ENCODE peak calls at places on chromosomes 16 and 17, in eight cellular contexts. One of them, this sample, is unnamed. For H3K9me3, the result is how much of the 10 kb centered on the place peaks cover.

GRCh38 chr17:27818311-27819170 is 18.2 kb upstream of the NOS2 start:
- DNase-seq in transverse colon: peak
- DNase-seq in CD8-positive, alpha-beta T cell: no peak
- DNase-seq in effector memory CD4-positive, alpha-beta T cell: no peak
- DNase-seq in HCT116: no peak
- DNase-seq in esophagus squamous epithelium: no peak
- DNase-seq in aorta: no peak
- DNase-seq in IMR-90: no peak
- DNase-seq in this sample: no peak

GRCh38 chr17:62704381-62704971 is 77.0 kb downstream of the MRC2 start:
- DNase-seq in transverse colon: peak
- DNase-seq in CD8-positive, alpha-beta T cell: no peak
- DNase-seq in effector memory CD4-positive, alpha-beta T cell: no peak
- DNase-seq in HCT116: no peak
- DNase-seq in esophagus squamous epithelium: no peak
- DNase-seq in aorta: no peak
- DNase-seq in IMR-90: peak
- DNase-seq in this sample: no peak

GRCh38 chr17:39225974-39226683 is 384 bp upstream of the STAC2 start:
- DNase-seq in transverse colon: peak
- DNase-seq in CD8-positive, alpha-beta T cell: peak
- DNase-seq in effector memory CD4-positive, alpha-beta T cell: peak
- DNase-seq in HCT116: no peak
- DNase-seq in esophagus squamous epithelium: no peak
- DNase-seq in aorta: peak
- DNase-seq in IMR-90: peak
- DNase-seq in this sample: no peak

GRCh38 chr16:62738631-62739030 is 702.4 kb upstream of the CDH8 start:
- DNase-seq in transverse colon: no peak
- DNase-seq in CD8-positive, alpha-beta T cell: no peak
- DNase-seq in effector memory CD4-positive, alpha-beta T cell: no peak
- DNase-seq in HCT116: no peak
- DNase-seq in esophagus squamous epithelium: no peak
- DNase-seq in aorta: no peak
- DNase-seq in IMR-90: no peak
- DNase-seq in this sample: no peak

GRCh38 chr17:47850692-47851573 is at the start of gene SP6:
- DNase-seq in transverse colon: peak
- DNase-seq in CD8-positive, alpha-beta T cell: peak
- DNase-seq in effector memory CD4-positive, alpha-beta T cell: peak
- DNase-seq in HCT116: peak
- DNase-seq in esophagus squamous epithelium: no peak
- DNase-seq in aorta: peak
- DNase-seq in IMR-90: peak
- DNase-seq in this sample: peak

GRCh38 chr16:19008245-19008644 is 24.5 kb downstream of the TMC7 start:
- DNase-seq in transverse colon: no peak
- DNase-seq in CD8-positive, alpha-beta T cell: no peak
- DNase-seq in effector memory CD4-positive, alpha-beta T cell: no peak
- DNase-seq in HCT116: no peak
- DNase-seq in esophagus squamous epithelium: no peak
- DNase-seq in aorta: no peak
- DNase-seq in IMR-90: peak
- DNase-seq in this sample: no peak

GRCh38 chr16:64910351-64910750 is 211.5 kb downstream of the CDH11 start:
- DNase-seq in transverse colon: no peak
- DNase-seq in CD8-positive, alpha-beta T cell: no peak
- DNase-seq in effector memory CD4-positive, alpha-beta T cell: no peak
- DNase-seq in HCT116: no peak
- DNase-seq in esophagus squamous epithelium: no peak
- DNase-seq in aorta: peak
- DNase-seq in IMR-90: peak
- DNase-seq in this sample: no peak

GRCh38 chr17:6084226-6085161 is 14.3 kb downstream of the WSCD1 start:
- DNase-seq in transverse colon: no peak
- DNase-seq in CD8-positive, alpha-beta T cell: no peak
- DNase-seq in effector memory CD4-positive, alpha-beta T cell: no peak
- DNase-seq in HCT116: no peak
- DNase-seq in esophagus squamous epithelium: no peak
- DNase-seq in aorta: no peak
- DNase-seq in IMR-90: no peak
- DNase-seq in this sample: no peak

GRCh38 chr17:6756425-6757012 is 673 bp downstream of the XAF1 start:
- DNase-seq in transverse colon: no peak
- DNase-seq in CD8-positive, alpha-beta T cell: no peak
- DNase-seq in effector memory CD4-positive, alpha-beta T cell: no peak
- DNase-seq in HCT116: no peak
- DNase-seq in esophagus squamous epithelium: no peak
- DNase-seq in aorta: no peak
- DNase-seq in IMR-90: no peak
- DNase-seq in this sample: no peak

GRCh38 chr16:65845466-65846209 is 520.9 kb upstream of the CDH5 start:
- DNase-seq in transverse colon: no peak
- DNase-seq in CD8-positive, alpha-beta T cell: no peak
- DNase-seq in effector memory CD4-positive, alpha-beta T cell: no peak
- DNase-seq in HCT116: no peak
- DNase-seq in esophagus squamous epithelium: no peak
- DNase-seq in aorta: no peak
- DNase-seq in IMR-90: peak
- DNase-seq in this sample: no peak

GRCh38 chr16:25219070-25219737 is 2.5 kb downstream of the AQP8 start:
- DNase-seq in transverse colon: no peak
- DNase-seq in CD8-positive, alpha-beta T cell: no peak
- DNase-seq in effector memory CD4-positive, alpha-beta T cell: no peak
- DNase-seq in HCT116: no peak
- DNase-seq in esophagus squamous epithelium: no peak
- DNase-seq in aorta: no peak
- DNase-seq in IMR-90: no peak
- DNase-seq in this sample: no peak

GRCh38 chr16:878071-878784 is 77.7 kb upstream of the GNG13 start:
- DNase-seq in transverse colon: peak
- DNase-seq in CD8-positive, alpha-beta T cell: no peak
- DNase-seq in effector memory CD4-positive, alpha-beta T cell: no peak
- DNase-seq in HCT116: peak
- DNase-seq in esophagus squamous epithelium: no peak
- DNase-seq in aorta: peak
- DNase-seq in IMR-90: peak
- DNase-seq in this sample: peak

GRCh38 chr17:9051561-9051960 is 30.3 kb downstream of the NTN1 start:
- DNase-seq in transverse colon: no peak
- DNase-seq in CD8-positive, alpha-beta T cell: no peak
- DNase-seq in effector memory CD4-positive, alpha-beta T cell: no peak
- DNase-seq in HCT116: no peak
- DNase-seq in esophagus squamous epithelium: no peak
- DNase-seq in aorta: no peak
- DNase-seq in IMR-90: no peak
- DNase-seq in this sample: no peak

GRCh38 chr17:82713015-82713723 is 3.3 kb upstream of the FN3KRP start:
- DNase-seq in transverse colon: no peak
- DNase-seq in CD8-positive, alpha-beta T cell: no peak
- DNase-seq in effector memory CD4-positive, alpha-beta T cell: no peak
- DNase-seq in HCT116: no peak
- DNase-seq in esophagus squamous epithelium: no peak
- DNase-seq in aorta: no peak
- DNase-seq in IMR-90: no peak
- DNase-seq in this sample: no peak

GRCh38 chr16:49282690-49283375 is 1.2 kb upstream of the CBLN1 start:
- DNase-seq in transverse colon: no peak
- DNase-seq in CD8-positive, alpha-beta T cell: no peak
- DNase-seq in effector memory CD4-positive, alpha-beta T cell: no peak
- DNase-seq in HCT116: no peak
- DNase-seq in esophagus squamous epithelium: no peak
- DNase-seq in aorta: no peak
- DNase-seq in IMR-90: no peak
- DNase-seq in this sample: no peak

GRCh38 chr17:69757794-69758430 is 317.1 kb upstream of the KCNJ16 start:
- DNase-seq in transverse colon: no peak
- DNase-seq in CD8-positive, alpha-beta T cell: no peak
- DNase-seq in effector memory CD4-positive, alpha-beta T cell: no peak
- DNase-seq in HCT116: no peak
- DNase-seq in esophagus squamous epithelium: no peak
- DNase-seq in aorta: no peak
- DNase-seq in IMR-90: peak
- DNase-seq in this sample: no peak

GRCh38 chr16:88969361-88969831 is 7.6 kb downstream of the CBFA2T3 start:
- DNase-seq in transverse colon: no peak
- DNase-seq in CD8-positive, alpha-beta T cell: peak
- DNase-seq in effector memory CD4-positive, alpha-beta T cell: no peak
- DNase-seq in HCT116: no peak
- DNase-seq in esophagus squamous epithelium: no peak
- DNase-seq in aorta: no peak
- DNase-seq in IMR-90: no peak
- DNase-seq in this sample: peak

GRCh38 chr16:50841081-50841886 is 99.4 kb downstream of the CYLD start:
- DNase-seq in transverse colon: no peak
- DNase-seq in CD8-positive, alpha-beta T cell: peak
- DNase-seq in effector memory CD4-positive, alpha-beta T cell: no peak
- DNase-seq in HCT116: no peak
- DNase-seq in esophagus squamous epithelium: no peak
- DNase-seq in aorta: no peak
- DNase-seq in IMR-90: no peak
- DNase-seq in this sample: no peak

GRCh38 chr17:15945493-15946209 is 721 bp downstream of the ADORA2B start:
- DNase-seq in transverse colon: peak
- DNase-seq in CD8-positive, alpha-beta T cell: no peak
- DNase-seq in effector memory CD4-positive, alpha-beta T cell: no peak
- DNase-seq in HCT116: no peak
- DNase-seq in esophagus squamous epithelium: no peak
- DNase-seq in aorta: no peak
- DNase-seq in IMR-90: peak
- DNase-seq in this sample: peak

DNA sequence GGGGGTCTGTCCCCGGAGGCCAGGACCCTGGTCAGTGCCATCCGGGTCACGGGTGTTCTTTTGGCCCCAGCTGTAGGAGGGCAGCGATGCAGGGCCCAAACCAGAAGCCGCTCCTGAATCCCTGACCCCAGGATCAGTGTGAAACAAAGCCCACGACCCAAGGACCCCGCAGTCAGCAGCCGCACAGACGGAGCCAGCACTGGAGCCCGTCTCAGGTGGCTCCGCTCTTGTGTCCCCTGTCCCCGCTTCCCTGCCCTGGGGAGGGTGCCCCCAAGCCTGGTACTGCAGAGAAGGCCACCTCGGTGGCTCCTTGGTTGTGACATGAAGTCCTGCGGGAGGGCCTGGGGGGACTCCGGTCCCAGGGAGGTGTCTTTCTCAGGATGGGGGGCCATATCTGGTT is 33.5 kb downstream of the BAIAP2 start:
- DNase-seq in transverse colon: no peak
- DNase-seq in CD8-positive, alpha-beta T cell: no peak
- DNase-seq in effector memory CD4-positive, alpha-beta T cell: no peak
- DNase-seq in HCT116: no peak
- DNase-seq in esophagus squamous epithelium: no peak
- DNase-seq in aorta: no peak
- DNase-seq in IMR-90: no peak
- DNase-seq in this sample: no peak
- H3K9me3 ChIP-seq in transverse colon: under half
- H3K9me3 ChIP-seq in CD8-positive, alpha-beta T cell: under half
- H3K9me3 ChIP-seq in effector memory CD4-positive, alpha-beta T cell: under half
- H3K9me3 ChIP-seq in HCT116: under half
- H3K9me3 ChIP-seq in esophagus squamous epithelium: under half
- H3K9me3 ChIP-seq in aorta: under half
- H3K9me3 ChIP-seq in IMR-90: under half
- H3K9me3 ChIP-seq in this sample: under half

GRCh38 chr16:35404273-35404672 is 1944.9 kb downstream of the TP53TG3F start:
- DNase-seq in transverse colon: no peak
- DNase-seq in CD8-positive, alpha-beta T cell: no peak
- DNase-seq in effector memory CD4-positive, alpha-beta T cell: no peak
- DNase-seq in HCT116: no peak
- DNase-seq in esophagus squamous epithelium: no peak
- DNase-seq in aorta: no peak
- DNase-seq in IMR-90: no peak
- DNase-seq in this sample: no peak

GRCh38 chr16:35410438-35410837 is 1951.0 kb downstream of the TP53TG3F start:
- DNase-seq in transverse colon: no peak
- DNase-seq in CD8-positive, alpha-beta T cell: no peak
- DNase-seq in effector memory CD4-positive, alpha-beta T cell: no peak
- DNase-seq in HCT116: no peak
- DNase-seq in esophagus squamous epithelium: no peak
- DNase-seq in aorta: no peak
- DNase-seq in IMR-90: no peak
- DNase-seq in this sample: no peak

GRCh38 chr16:35411156-35411555 is 1951.7 kb downstream of the TP53TG3F start:
- DNase-seq in transverse colon: no peak
- DNase-seq in CD8-positive, alpha-beta T cell: no peak
- DNase-seq in effector memory CD4-positive, alpha-beta T cell: no peak
- DNase-seq in HCT116: no peak
- DNase-seq in esophagus squamous epithelium: no peak
- DNase-seq in aorta: no peak
- DNase-seq in IMR-90: no peak
- DNase-seq in this sample: no peak

GRCh38 chr16:35409503-35409902 is 1950.1 kb downstream of the TP53TG3F start:
- DNase-seq in transverse colon: no peak
- DNase-seq in CD8-positive, alpha-beta T cell: no peak
- DNase-seq in effector memory CD4-positive, alpha-beta T cell: no peak
- DNase-seq in HCT116: no peak
- DNase-seq in esophagus squamous epithelium: no peak
- DNase-seq in aorta: no peak
- DNase-seq in IMR-90: no peak
- DNase-seq in this sample: no peak

GRCh38 chr16:35405547-35405946 is 1946.1 kb downstream of the TP53TG3F start:
- DNase-seq in transverse colon: no peak
- DNase-seq in CD8-positive, alpha-beta T cell: no peak
- DNase-seq in effector memory CD4-positive, alpha-beta T cell: no peak
- DNase-seq in HCT116: no peak
- DNase-seq in esophagus squamous epithelium: no peak
- DNase-seq in aorta: no peak
- DNase-seq in IMR-90: no peak
- DNase-seq in this sample: peak
- H3K9me3 ChIP-seq in transverse colon: under half
- H3K9me3 ChIP-seq in CD8-positive, alpha-beta T cell: under half
- H3K9me3 ChIP-seq in effector memory CD4-positive, alpha-beta T cell: under half
- H3K9me3 ChIP-seq in HCT116: under half
- H3K9me3 ChIP-seq in esophagus squamous epithelium: under half
- H3K9me3 ChIP-seq in aorta: under half
- H3K9me3 ChIP-seq in IMR-90: under half
- H3K9me3 ChIP-seq in this sample: under half

GRCh38 chr17:19676901-19677300 is 28.4 kb downstream of the ALDH3A2 start:
- DNase-seq in transverse colon: no peak
- DNase-seq in CD8-positive, alpha-beta T cell: no peak
- DNase-seq in effector memory CD4-positive, alpha-beta T cell: no peak
- DNase-seq in HCT116: no peak
- DNase-seq in esophagus squamous epithelium: no peak
- DNase-seq in aorta: no peak
- DNase-seq in IMR-90: no peak
- DNase-seq in this sample: peak
- H3K9me3 ChIP-seq in transverse colon: under half
- H3K9me3 ChIP-seq in CD8-positive, alpha-beta T cell: under half
- H3K9me3 ChIP-seq in effector memory CD4-positive, alpha-beta T cell: under half
- H3K9me3 ChIP-seq in HCT116: under half
- H3K9me3 ChIP-seq in esophagus squamous epithelium: under half
- H3K9me3 ChIP-seq in aorta: under half
- H3K9me3 ChIP-seq in IMR-90: under half
- H3K9me3 ChIP-seq in this sample: under half

DNA sequence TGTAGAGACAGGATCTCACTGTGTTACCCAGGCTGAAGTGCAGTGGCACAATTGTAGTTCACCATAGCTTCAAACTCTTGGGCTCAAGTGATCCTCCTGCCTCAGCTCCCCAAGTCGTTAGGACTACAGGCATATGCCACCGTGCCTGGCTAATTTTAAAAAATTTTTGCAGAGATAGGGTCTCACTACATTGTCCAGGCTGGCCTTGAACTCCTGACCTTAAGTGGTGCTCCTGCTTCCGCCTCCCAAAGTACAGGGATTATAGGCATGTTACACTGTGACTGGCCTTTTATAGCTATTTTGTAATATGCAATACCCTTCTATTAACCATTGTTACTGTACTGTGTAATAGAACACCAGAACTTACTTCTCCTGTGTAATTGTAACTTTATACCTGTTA is 139.3 kb upstream of the ZNF267 start:
- DNase-seq in transverse colon: no peak
- DNase-seq in CD8-positive, alpha-beta T cell: no peak
- DNase-seq in effector memory CD4-positive, alpha-beta T cell: no peak
- DNase-seq in HCT116: no peak
- DNase-seq in esophagus squamous epithelium: no peak
- DNase-seq in aorta: no peak
- DNase-seq in IMR-90: no peak
- DNase-seq in this sample: no peak
- H3K9me3 ChIP-seq in transverse colon: half or more
- H3K9me3 ChIP-seq in CD8-positive, alpha-beta T cell: under half
- H3K9me3 ChIP-seq in effector memory CD4-positive, alpha-beta T cell: under half
- H3K9me3 ChIP-seq in HCT116: under half
- H3K9me3 ChIP-seq in esophagus squamous epithelium: under half
- H3K9me3 ChIP-seq in aorta: under half
- H3K9me3 ChIP-seq in IMR-90: under half
- H3K9me3 ChIP-seq in this sample: half or more